ENCODE peak calls at places on chromosomes 5 and 9, in six cellular contexts. O is fibroblast of lung, H is IMR-90, K is neural progenitor cell, L is endodermal cell, G is MM.1S. I is an unnamed sample.

GRCh38 chr5:98651715-98652114 is 121.7 kb upstream of the RGMB start:
- DNase-seq in O (peak), H (peak), K (no peak), L (no peak), G (no peak), I (no peak)

GRCh38 chr5:138024117-138024516 is 8.8 kb downstream of the FAM13B start:
- DNase-seq in O (no peak), H (peak), K (no peak), L (no peak), G (no peak), I (no peak)

GRCh38 chr9:5596173-5596572 is 32.7 kb upstream of the RIC1 start:
- DNase-seq in O (no peak), H (no peak), K (no peak), L (no peak), G (no peak), I (no peak)

GRCh38 chr9:98991981-98992884 is 48.5 kb downstream of the COL15A1 start:
- DNase-seq in O (no peak), H (no peak), K (no peak), L (peak), G (no peak), I (no peak)

GRCh38 chr9:137664676-137665075 is 45.9 kb downstream of the EHMT1 start:
- DNase-seq in O (no peak), H (no peak), K (peak), L (no peak), G (no peak), I (no peak)

GRCh38 chr5:140551872-140552271 is 4.4 kb downstream of the EIF4EBP3 start:
- DNase-seq in O (no peak), H (no peak), K (no peak), L (peak), G (no peak), I (no peak)

GRCh38 chr5:10518352-10518751 is 45.5 kb upstream of the ANKRD33B start:
- DNase-seq in O (peak), H (peak), K (no peak), L (no peak), G (no peak), I (no peak)

GRCh38 chr5:80268916-80269315 is 13.1 kb upstream of the SERINC5 start:
- DNase-seq in O (no peak), H (peak), K (peak), L (no peak), G (no peak), I (no peak)

GRCh38 chr5:158958048-158958994 is 141.4 kb downstream of the EBF1 start:
- DNase-seq in O (no peak), H (no peak), K (peak), L (peak), G (no peak), I (peak)

GRCh38 chr5:101728933-101729332 is 567.2 kb downstream of the SLCO4C1 start:
- DNase-seq in O (no peak), H (no peak), K (peak), L (no peak), G (no peak), I (peak)

GRCh38 chr5:111672126-111672525 is 84.9 kb downstream of the NREP start:
- DNase-seq in O (no peak), H (no peak), K (no peak), L (no peak), G (no peak), I (no peak)

GRCh38 chr9:114000063-114000454 is 78.0 kb downstream of the AMBP start:
- DNase-seq in O (no peak), H (no peak), K (no peak), L (peak), G (no peak), I (no peak)

GRCh38 chr5:149938272-149938671 is 6.3 kb downstream of the PDE6A start:
- DNase-seq in O (peak), H (peak), K (no peak), L (no peak), G (no peak), I (no peak)
- H3K9ac ChIP-seq in O (no peak), H (no peak), K (no peak), L (no peak), G (no peak), I (no peak)

DNA sequence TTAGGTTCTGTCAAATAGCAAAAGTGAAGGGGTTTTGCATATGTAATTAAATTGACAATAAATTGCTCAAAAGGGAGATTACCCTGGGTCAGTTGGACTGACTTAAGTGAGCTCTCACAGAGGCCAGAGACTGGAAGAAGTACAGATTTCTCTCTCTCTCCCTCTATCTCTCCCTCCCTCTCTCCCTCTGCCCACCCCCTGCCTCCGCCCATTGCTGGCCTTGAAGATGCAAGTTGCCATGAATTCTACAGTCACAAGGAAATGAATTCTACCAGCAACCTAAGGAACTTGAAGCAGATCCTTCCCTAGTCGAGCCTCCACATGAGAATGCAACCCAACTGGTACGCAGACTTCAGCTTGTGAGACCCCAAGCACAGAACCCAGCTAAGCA is 119.2 kb downstream of the LPAR1 start:
- DNase-seq in O (no peak), H (no peak), K (no peak), L (no peak), G (no peak), I (no peak)
- H3K9ac ChIP-seq in O (no peak), H (peak), K (no peak), L (no peak), G (no peak), I (no peak)

GRCh38 chr9:124344291-124345050 is 70.8 kb downstream of the PSMB7 start:
- DNase-seq in O (no peak), H (no peak), K (no peak), L (no peak), G (no peak), I (no peak)

GRCh38 chr9:124342946-124343485 is 72.2 kb downstream of the PSMB7 start:
- DNase-seq in O (peak), H (peak), K (peak), L (peak), G (no peak), I (no peak)

GRCh38 chr9:124343533-124344290 is 71.5 kb downstream of the PSMB7 start:
- DNase-seq in O (no peak), H (no peak), K (no peak), L (no peak), G (no peak), I (no peak)

GRCh38 chr9:124341455-124342170 is 73.6 kb downstream of the PSMB7 start:
- DNase-seq in O (no peak), H (no peak), K (no peak), L (no peak), G (no peak), I (no peak)

DNA sequence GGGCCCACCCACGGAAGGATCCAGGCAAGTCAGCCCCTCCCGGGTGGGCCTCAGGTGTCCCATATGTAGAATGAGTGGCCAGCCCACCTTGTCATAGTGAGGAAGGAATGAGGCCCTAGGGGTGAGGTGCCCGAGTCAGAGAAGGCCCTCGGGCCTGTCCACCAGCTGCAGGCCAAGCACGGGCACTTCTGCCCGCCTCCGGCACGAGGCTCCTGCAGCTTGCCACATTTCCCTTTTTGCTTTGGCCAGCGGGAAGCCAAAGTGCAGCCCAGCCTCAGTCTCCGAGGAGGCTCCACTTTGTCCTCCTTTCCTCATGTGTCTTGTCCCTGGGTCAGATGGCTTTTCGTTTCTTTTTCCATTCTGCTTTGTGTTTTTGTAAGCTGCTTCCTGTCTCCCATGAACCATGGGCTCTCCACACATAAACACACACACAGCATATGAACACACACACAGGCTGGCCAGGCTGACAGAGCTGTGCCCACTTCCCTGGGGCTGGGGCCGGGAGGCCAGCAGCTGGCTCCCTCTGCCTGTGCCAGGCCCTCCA is 72.8 kb downstream of the PSMB7 start:
- DNase-seq in O (no peak), H (peak), K (no peak), L (no peak), G (no peak), I (no peak)
- H3K9ac ChIP-seq in O (peak), H (peak), K (no peak), L (no peak), G (no peak), I (peak)

GRCh38 chr5:2071562-2071961 is 188.8 kb upstream of the IRX4 start:
- DNase-seq in O (no peak), H (no peak), K (no peak), L (no peak), G (no peak), I (no peak)

GRCh38 chr5:2075365-2075764 is 192.6 kb upstream of the IRX4 start:
- DNase-seq in O (no peak), H (no peak), K (no peak), L (no peak), G (no peak), I (no peak)
- H3K9ac ChIP-seq in O (no peak), H (no peak), K (no peak), L (no peak), G (no peak), I (no peak)

GRCh38 chr9:75083188-75083976 is 4.6 kb downstream of the NMRK1 start:
- DNase-seq in O (no peak), H (no peak), K (peak), L (peak), G (no peak), I (no peak)
- H3K9ac ChIP-seq in O (no peak), H (no peak), K (no peak), L (no peak), G (no peak), I (no peak)

GRCh38 chr9:135926402-135927194 is 19.3 kb upstream of the CAMSAP1 start:
- DNase-seq in O (peak), H (peak), K (no peak), L (no peak), G (no peak), I (no peak)
- H3K9ac ChIP-seq in O (no peak), H (no peak), K (no peak), L (no peak), G (no peak), I (peak)

DNA sequence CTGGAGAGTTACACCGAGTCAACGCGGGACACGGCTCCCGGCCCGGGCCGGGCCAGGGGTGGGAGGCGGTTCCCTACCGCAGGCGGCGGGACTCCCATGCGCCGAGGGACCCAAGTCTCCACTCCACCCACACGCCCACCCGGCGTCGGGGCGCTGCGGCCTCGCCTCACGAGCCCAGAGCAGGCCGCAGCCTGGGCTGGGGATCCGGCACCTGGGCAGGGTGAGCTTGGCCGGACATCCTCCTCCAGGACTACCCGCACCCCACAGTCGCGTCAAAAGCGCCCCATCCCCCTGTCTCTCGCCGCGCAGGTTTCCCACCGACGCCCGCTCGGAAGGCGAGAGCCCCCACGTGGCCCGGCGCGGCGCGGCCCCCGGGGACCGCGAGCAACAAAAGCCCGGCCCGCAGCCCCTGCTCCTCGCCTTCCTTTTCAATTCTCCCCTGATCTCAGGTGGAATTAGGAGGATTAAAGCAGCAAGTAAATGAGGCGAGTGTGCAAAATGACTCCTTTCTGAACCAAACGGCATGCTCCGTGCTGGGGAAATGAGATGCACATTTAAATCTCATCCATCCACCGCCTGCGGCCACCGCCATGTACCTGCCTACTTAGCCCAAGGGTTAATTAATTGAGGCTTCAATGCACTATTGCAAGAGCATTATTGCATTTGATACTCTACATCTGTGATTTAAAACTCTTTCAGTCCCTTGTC is 196.6 kb upstream of the TBCA start:
- DNase-seq in O (peak), H (no peak), K (peak), L (peak), G (peak), I (no peak)
- H3K9ac ChIP-seq in O (no peak), H (no peak), K (no peak), L (no peak), G (no peak), I (no peak)

GRCh38 chr5:53479045-53479655 is 1.3 kb upstream of the FST start:
- DNase-seq in O (no peak), H (peak), K (peak), L (no peak), G (no peak), I (no peak)
- H3K9ac ChIP-seq in O (peak), H (peak), K (peak), L (peak), G (no peak), I (peak)

GRCh38 chr9:135073081-135073740 is 14.3 kb upstream of the OLFM1 start:
- DNase-seq in O (no peak), H (no peak), K (no peak), L (peak), G (no peak), I (no peak)

GRCh38 chr9:135075234-135076142 is 12.0 kb upstream of the OLFM1 start:
- DNase-seq in O (peak), H (no peak), K (peak), L (peak), G (no peak), I (no peak)

GRCh38 chr9:135076143-135076875 is 11.2 kb upstream of the OLFM1 start:
- DNase-seq in O (no peak), H (no peak), K (peak), L (peak), G (no peak), I (no peak)

GRCh38 chr9:135074354-135075233 is 12.9 kb upstream of the OLFM1 start:
- DNase-seq in O (no peak), H (no peak), K (no peak), L (peak), G (no peak), I (no peak)

DNA sequence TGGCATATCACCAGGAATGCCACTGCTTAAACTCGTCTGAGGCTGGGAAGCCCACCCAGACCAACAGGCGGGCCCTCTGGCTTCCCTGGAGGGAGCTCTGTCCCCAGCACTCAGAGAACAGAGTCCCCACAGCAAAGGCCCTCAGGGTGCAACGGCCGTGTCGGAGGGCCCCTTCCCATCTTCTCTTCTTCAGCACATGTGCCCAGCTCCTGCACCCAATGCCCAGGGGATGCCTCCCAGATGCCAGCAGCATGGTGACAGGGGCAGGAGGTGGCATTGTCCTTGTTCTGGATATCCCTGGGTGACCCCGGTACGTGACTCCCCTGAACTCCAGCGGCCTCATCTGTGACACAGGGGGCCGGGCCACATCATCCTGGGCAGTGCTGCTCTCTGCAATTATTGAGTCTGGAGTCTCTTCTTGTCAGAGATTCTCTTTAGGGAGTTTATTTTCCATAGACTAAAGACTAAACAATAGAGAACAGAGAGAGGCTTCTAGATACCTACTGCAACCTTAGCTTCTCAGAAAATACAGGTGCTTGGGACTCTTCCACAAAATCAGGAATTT is 13.6 kb upstream of the OLFM1 start:
- DNase-seq in O (no peak), H (no peak), K (no peak), L (peak), G (no peak), I (no peak)
- H3K9ac ChIP-seq in O (no peak), H (no peak), K (no peak), L (no peak), G (no peak), I (no peak)

I was measured in NT2/D1.